ENCODE peak calls at places on chromosomes 6 and 20, in four cellular contexts. G, C, Q and O are unnamed samples.

GRCh38 chr6:125818225-125818657 is 27.5 kb downstream of the NCOA7 start:
- DNase-seq in G (no peak), C (no peak), Q (no peak), O (no peak)

GRCh38 chr6:37827603-37828265 is 8.2 kb downstream of the ZFAND3 start:
- DNase-seq in G (no peak), C (no peak), Q (no peak), O (no peak)

GRCh38 chr6:40755046-40755681 is 168.0 kb upstream of the LRFN2 start:
- DNase-seq in G (no peak), C (no peak), Q (no peak), O (no peak)

GRCh38 chr6:150145830-150146229 is 3.0 kb downstream of the PPP1R14C start:
- DNase-seq in G (no peak), C (no peak), Q (no peak), O (no peak)

GRCh38 chr6:89734526-89734925 is 85.1 kb downstream of the MDN1 start:
- DNase-seq in G (no peak), C (no peak), Q (no peak), O (no peak)

GRCh38 chr6:157143171-157143884 is 180.0 kb downstream of the TMEM242 start:
- DNase-seq in G (no peak), C (no peak), Q (no peak), O (no peak)

GRCh38 chr20:49562341-49563014 is 5.5 kb downstream of the PTGIS start:
- DNase-seq in G (no peak), C (no peak), Q (no peak), O (peak)

GRCh38 chr6:45929421-45930361 is 86.0 kb downstream of the CLIC5 start:
- DNase-seq in G (no peak), C (no peak), Q (no peak), O (no peak)

GRCh38 chr6:3747100-3747737 is 4.3 kb downstream of the PXDC1 start:
- DNase-seq in G (no peak), C (no peak), Q (no peak), O (no peak)

GRCh38 chr6:3748726-3749389 is 2.7 kb downstream of the PXDC1 start:
- DNase-seq in G (no peak), C (no peak), Q (no peak), O (no peak)

GRCh38 chr6:3749390-3749978 is 2.0 kb downstream of the PXDC1 start:
- DNase-seq in G (no peak), C (no peak), Q (no peak), O (no peak)

GRCh38 chr6:3746696-3747095 is 4.8 kb downstream of the PXDC1 start:
- DNase-seq in G (no peak), C (no peak), Q (no peak), O (no peak)

DNA sequence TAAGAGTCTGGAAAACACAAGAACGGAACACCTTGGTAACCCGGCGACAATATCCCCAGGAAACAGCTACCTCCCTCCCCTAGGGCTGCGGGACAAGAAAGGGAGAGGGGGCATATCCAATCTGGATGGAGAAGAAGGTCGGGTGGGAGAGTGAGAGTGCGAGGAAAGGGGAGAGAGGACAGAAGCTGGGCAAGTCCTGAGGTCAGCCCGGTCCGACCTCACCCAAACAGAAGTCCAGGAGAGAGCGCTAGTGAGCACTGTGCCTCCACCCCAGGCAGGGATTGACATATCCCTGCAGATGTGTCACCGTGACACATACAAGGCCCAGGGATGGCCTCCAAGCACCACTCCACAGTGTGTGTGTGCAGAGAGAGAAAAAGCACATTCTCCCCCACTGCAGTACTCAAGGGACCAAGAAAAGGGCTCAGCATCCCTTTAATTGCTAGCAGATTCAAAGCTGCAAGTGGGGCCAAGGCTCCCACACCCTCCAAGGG is 3.3 kb downstream of the PXDC1 start:
- DNase-seq in G (peak), C (peak), Q (no peak), O (peak)
- TF ChIP-seq CHD4 in G (no peak), C (no peak), Q (no peak), O (no peak)

GRCh38 chr20:53580376-53581111 is 13.1 kb downstream of the ZNF217 start:
- DNase-seq in G (no peak), C (no peak), Q (no peak), O (no peak)

GRCh38 chr20:53579266-53579580 is 14.4 kb downstream of the ZNF217 start:
- DNase-seq in G (no peak), C (no peak), Q (no peak), O (no peak)

GRCh38 chr20:53581444-53582311 is 12.0 kb downstream of the ZNF217 start:
- DNase-seq in G (no peak), C (no peak), Q (no peak), O (no peak)

GRCh38 chr20:53579581-53580375 is 13.9 kb downstream of the ZNF217 start:
- DNase-seq in G (no peak), C (peak), Q (no peak), O (no peak)

GRCh38 chr20:53582574-53583351 is 10.9 kb downstream of the ZNF217 start:
- DNase-seq in G (peak), C (peak), Q (no peak), O (no peak)
- H3K27ac ChIP-seq in G (peak), C (peak), Q (peak), O (no peak)

GRCh38 chr6:137307163-137307851 is 88.1 kb upstream of the IFNGR1 start:
- DNase-seq in G (no peak), C (no peak), Q (no peak), O (no peak)

GRCh38 chr6:137311940-137312339 is 92.8 kb upstream of the IFNGR1 start:
- DNase-seq in G (no peak), C (no peak), Q (no peak), O (no peak)

GRCh38 chr6:137313928-137314855 is 95.0 kb upstream of the IFNGR1 start:
- DNase-seq in G (peak), C (peak), Q (peak), O (peak)

GRCh38 chr6:137313211-137313610 is 94.0 kb upstream of the IFNGR1 start:
- DNase-seq in G (no peak), C (no peak), Q (no peak), O (no peak)

GRCh38 chr6:137309078-137309762 is 90.0 kb upstream of the IFNGR1 start:
- DNase-seq in G (no peak), C (peak), Q (peak), O (no peak)
- TF ChIP-seq SMC3 in G (no peak), C (no peak), Q (no peak), O (no peak)

GRCh38 chr6:4370066-4370465 is 234.7 kb upstream of the ECI2 start:
- DNase-seq in G (peak), C (no peak), Q (no peak), O (no peak)
- TF ChIP-seq CHD4 in G (no peak), C (no peak), Q (no peak), O (no peak)

DNA sequence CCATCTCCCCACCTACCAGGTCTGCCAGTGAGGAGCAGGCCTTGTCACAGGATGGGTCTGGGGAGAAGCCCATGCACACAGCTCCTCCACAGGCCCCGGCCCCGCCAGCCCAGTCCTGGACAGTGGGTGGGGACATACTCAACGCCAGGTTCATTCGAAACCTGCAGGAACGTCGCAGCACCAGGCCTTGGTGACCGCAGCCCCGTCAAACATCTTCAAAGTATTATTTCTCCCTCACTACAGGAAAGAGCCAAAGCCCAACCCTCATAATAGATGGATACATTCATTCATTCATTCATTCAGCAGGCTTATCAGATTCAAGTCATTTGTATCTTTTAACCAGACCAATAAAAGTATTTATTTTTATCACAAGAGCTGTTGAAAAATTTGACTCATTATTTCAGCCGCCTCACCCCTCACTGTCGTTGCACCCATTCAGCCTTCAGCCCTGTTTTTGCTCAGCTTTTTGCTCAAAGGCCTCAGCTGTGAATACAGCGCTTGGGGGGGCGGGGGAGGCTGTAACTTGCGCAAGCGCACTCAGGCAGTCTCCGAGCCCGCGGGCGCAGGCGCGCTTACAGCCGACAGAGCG is 389 bp upstream of the C6orf136 start:
- DNase-seq in G (no peak), C (no peak), Q (no peak), O (peak)
- H3K27ac ChIP-seq in G (peak), C (no peak), Q (no peak), O (peak)

DNA sequence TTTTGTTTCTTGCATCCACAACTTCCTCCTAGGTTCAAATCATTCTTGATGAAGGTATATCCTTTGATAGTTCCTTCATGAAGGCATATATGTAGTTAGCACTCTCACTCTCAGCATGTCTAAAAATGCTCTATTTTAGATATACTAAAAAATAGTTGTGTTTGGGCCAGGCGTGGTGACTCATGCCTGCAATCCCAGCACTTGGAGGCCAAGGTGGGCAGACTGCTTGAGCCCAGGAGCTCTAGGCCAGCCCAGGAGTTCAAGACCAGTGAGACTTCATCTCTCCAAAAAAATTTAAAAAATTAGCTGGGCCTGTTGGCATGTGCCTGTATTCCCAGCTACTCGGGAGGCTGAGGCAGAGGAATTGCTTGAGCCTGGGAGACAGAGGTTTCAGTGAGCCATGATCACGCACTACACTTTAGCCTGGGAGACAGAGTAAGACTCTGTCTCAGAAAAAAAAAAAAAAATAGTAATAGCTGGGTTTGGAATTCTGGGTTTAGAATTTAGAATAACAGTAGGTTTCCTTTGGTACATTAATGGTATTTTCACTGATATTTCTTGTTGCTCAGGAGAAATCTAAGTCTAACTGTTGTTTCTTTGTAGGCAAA is 7.0 kb downstream of the SERAC1 start:
- DNase-seq in G (no peak), C (no peak), Q (no peak), O (no peak)
- TF ChIP-seq SMC3 in G (no peak), C (no peak), Q (no peak), O (no peak)